ENCODE peak calls at places on chromosomes 4 and X, in six cellular contexts. W is stomach, N is transverse colon, U is SK-N-SH, K is heart right ventricle, Y is cardiac muscle cell. S is an unnamed sample. For H3K4me1, the result is how much of the 10 kb centered on the place peaks cover.

GRCh38 chrX:39779952-39780783 is 317.6 kb downstream of the BCOR start:
- DNase-seq in W (no peak), N (no peak), U (no peak), K (no peak), Y (no peak), S (no peak)

GRCh38 chr4:163949976-163950601 is 455.6 kb downstream of the TMA16 start:
- DNase-seq in W (no peak), N (no peak), U (no peak), K (no peak), Y (no peak), S (no peak)

GRCh38 chr4:127162741-127163140 is 470.0 kb upstream of the INTU start:
- DNase-seq in W (no peak), N (no peak), U (no peak), K (no peak), Y (no peak), S (no peak)

GRCh38 chr4:3825530-3825929 is 59.3 kb downstream of the ADRA2C start:
- DNase-seq in W (no peak), N (no peak), U (no peak), K (no peak), Y (no peak), S (no peak)

GRCh38 chr4:108135549-108136209 is 33.1 kb downstream of the LEF1 start:
- DNase-seq in W (no peak), N (no peak), U (no peak), K (no peak), Y (no peak), S (peak)

GRCh38 chr4:22607382-22607781 is 85.4 kb upstream of the GBA3 start:
- DNase-seq in W (peak), N (peak), U (peak), K (peak), Y (peak), S (peak)

GRCh38 chr4:126697748-126698147 is 935.0 kb upstream of the INTU start:
- DNase-seq in W (no peak), N (no peak), U (no peak), K (no peak), Y (no peak), S (no peak)

GRCh38 chrX:148811236-148811635 is 310.8 kb downstream of the AFF2 start:
- DNase-seq in W (no peak), N (no peak), U (no peak), K (no peak), Y (no peak), S (no peak)

GRCh38 chr4:16843831-16844508 is 54.5 kb downstream of the LDB2 start:
- DNase-seq in W (no peak), N (no peak), U (no peak), K (no peak), Y (no peak), S (peak)

GRCh38 chrX:133461226-133461625 is 45.9 kb upstream of the GPC4 start:
- DNase-seq in W (no peak), N (no peak), U (no peak), K (no peak), Y (no peak), S (no peak)

GRCh38 chr4:7037425-7037824 is 5.7 kb upstream of the TADA2B start:
- DNase-seq in W (no peak), N (no peak), U (no peak), K (no peak), Y (no peak), S (no peak)

GRCh38 chr4:182179105-182179504 is 64.1 kb upstream of the TENM3 start:
- DNase-seq in W (no peak), N (no peak), U (peak), K (no peak), Y (no peak), S (peak)

GRCh38 chr4:158819942-158820786 is 51.3 kb downstream of the FNIP2 start:
- DNase-seq in W (no peak), N (no peak), U (no peak), K (no peak), Y (no peak), S (no peak)

GRCh38 chrX:100895365-100896075 is 21.4 kb upstream of the NOX1 start:
- DNase-seq in W (peak), N (peak), U (peak), K (no peak), Y (peak), S (peak)

GRCh38 chr4:140947507-140947906 is 185.8 kb downstream of the RNF150 start:
- DNase-seq in W (no peak), N (peak), U (peak), K (no peak), Y (no peak), S (no peak)

GRCh38 chr4:142509881-142510280 is 336.2 kb downstream of the INPP4B start:
- DNase-seq in W (no peak), N (no peak), U (no peak), K (no peak), Y (no peak), S (no peak)

GRCh38 chr4:74546020-74546419 is 101.1 kb downstream of the AREG start:
- DNase-seq in W (no peak), N (no peak), U (no peak), K (no peak), Y (no peak), S (no peak)

GRCh38 chr4:157217708-157218107 is 2.8 kb upstream of the GRIA2 start:
- DNase-seq in W (no peak), N (no peak), U (peak), K (no peak), Y (peak), S (no peak)

GRCh38 chr4:88724406-88724805 is 26.8 kb upstream of the NAP1L5 start:
- DNase-seq in W (no peak), N (no peak), U (no peak), K (no peak), Y (no peak), S (no peak)

GRCh38 chr4:7828011-7828720 is 111.5 kb downstream of the AFAP1 start:
- DNase-seq in W (peak), N (peak), U (peak), K (peak), Y (no peak), S (no peak)

GRCh38 chr4:94548571-94548970 is 96.8 kb downstream of the PDLIM5 start:
- DNase-seq in W (no peak), N (no peak), U (no peak), K (no peak), Y (peak), S (peak)

GRCh38 chr4:106615961-106616360 is 247.4 kb upstream of the GIMD1 start:
- DNase-seq in W (no peak), N (no peak), U (no peak), K (no peak), Y (no peak), S (no peak)

GRCh38 chr4:70704333-70705145 is 16.2 kb downstream of the UTP3 start:
- DNase-seq in W (peak), N (peak), U (peak), K (peak), Y (peak), S (peak)

GRCh38 chr4:113832795-113833194 is 71.3 kb upstream of the CAMK2D start:
- DNase-seq in W (no peak), N (no peak), U (no peak), K (no peak), Y (no peak), S (no peak)
- H3K4me1 ChIP-seq in W (under half), N (under half), U (under half), K (under half), Y (under half), S (under half)

GRCh38 chr4:48268956-48269860 is at the start of gene TEC:
- DNase-seq in W (peak), N (peak), U (peak), K (peak), Y (peak), S (peak)
- H3K4me3 ChIP-seq in W (peak), N (peak), U (peak), K (peak), Y (peak), S (peak)

DNA sequence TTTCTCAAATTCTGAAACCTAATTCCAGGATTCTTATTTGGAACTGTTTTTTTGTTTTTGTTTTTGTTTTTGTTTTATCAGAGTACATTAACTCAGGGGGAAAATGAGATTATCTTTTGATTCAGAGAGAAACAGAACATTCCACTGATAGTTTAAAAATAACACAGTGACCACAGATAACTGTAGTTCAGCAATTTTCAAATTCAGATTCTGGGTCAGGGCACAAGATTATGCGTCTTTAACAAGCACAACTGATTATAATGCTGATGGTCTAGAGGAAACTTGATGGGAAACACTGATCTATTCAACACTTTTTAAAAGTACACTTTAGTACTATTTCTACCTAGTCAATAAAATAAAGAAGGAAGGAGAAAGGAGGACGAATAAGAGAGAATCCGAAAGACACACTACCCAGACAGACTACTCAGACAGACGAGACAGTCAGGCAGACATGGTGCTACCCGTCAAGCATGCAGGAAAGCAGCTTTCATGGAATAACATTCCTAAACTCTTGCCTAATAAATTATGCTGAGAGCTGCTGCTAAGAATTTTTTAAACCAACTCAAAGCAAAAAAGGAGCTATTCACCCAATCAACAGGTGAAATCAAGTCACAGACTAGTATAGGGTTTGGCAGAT is 59.0 kb downstream of the APBB2 start:
- DNase-seq in W (no peak), N (no peak), U (no peak), K (no peak), Y (no peak), S (no peak)
- H3K4me1 ChIP-seq in W (under half), N (under half), U (under half), K (under half), Y (under half), S (under half)

DNA sequence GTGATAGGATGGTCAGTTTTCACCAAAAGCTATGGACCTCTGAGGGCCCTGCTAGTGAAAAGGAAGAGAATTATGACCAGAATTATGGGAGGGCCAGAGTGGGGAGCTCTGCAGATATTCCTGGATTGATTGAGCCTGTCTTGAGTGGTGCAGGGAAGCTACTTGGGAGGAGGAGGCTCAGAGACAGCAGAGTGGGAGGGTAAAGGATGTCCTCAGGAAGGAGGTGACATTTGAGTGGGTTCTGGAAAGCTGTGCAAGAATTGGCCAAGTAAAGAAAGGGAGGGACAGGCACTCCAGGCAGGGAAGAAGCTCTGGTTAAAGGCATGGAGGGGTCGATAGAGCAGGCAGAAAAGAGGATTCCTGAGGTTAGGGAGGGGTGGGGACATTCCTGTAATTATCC is 24.1 kb downstream of the RNF4 start:
- DNase-seq in W (no peak), N (no peak), U (no peak), K (no peak), Y (no peak), S (no peak)
- H3K4me3 ChIP-seq in W (no peak), N (no peak), U (no peak), K (no peak), Y (no peak), S (no peak)

DNA sequence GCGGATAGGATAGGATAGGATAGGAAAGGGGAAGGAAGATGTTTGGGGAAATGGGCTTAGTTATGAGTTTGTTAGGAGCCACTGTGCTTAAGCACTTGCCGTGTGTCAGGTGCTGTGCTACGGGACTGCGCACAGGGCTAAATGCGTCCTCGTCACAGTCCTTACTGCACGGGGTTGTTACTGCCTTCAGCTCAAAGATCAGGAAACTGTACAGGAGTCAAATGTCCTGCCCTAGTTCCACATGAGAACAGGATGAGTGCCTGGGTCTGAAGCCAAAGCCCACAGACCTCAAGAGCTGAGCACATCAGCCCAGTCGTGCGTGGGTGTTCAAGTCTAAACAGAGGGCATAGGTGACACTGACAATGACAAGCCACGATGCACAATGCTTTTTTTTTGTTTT is 15.0 kb downstream of the ACSL1 start:
- DNase-seq in W (no peak), N (no peak), U (no peak), K (no peak), Y (no peak), S (no peak)
- H3K4me1 ChIP-seq in W (half or more), N (under half), U (under half), K (under half), Y (half or more), S (under half)

GRCh38 chr4:61202100-61202637 is 2.0 kb downstream of the ADGRL3 start:
- DNase-seq in W (no peak), N (no peak), U (peak), K (peak), Y (peak), S (peak)

GRCh38 chr4:61200195-61200990 is at the start of gene ADGRL3:
- DNase-seq in W (no peak), N (no peak), U (peak), K (peak), Y (peak), S (peak)

GRCh38 chr4:61201562-61202099 is 1.5 kb downstream of the ADGRL3 start:
- DNase-seq in W (no peak), N (no peak), U (peak), K (no peak), Y (peak), S (peak)

GRCh38 chr4:61199869-61200194 is 294 bp upstream of the ADGRL3 start:
- DNase-seq in W (no peak), N (no peak), U (no peak), K (no peak), Y (no peak), S (no peak)

DNA sequence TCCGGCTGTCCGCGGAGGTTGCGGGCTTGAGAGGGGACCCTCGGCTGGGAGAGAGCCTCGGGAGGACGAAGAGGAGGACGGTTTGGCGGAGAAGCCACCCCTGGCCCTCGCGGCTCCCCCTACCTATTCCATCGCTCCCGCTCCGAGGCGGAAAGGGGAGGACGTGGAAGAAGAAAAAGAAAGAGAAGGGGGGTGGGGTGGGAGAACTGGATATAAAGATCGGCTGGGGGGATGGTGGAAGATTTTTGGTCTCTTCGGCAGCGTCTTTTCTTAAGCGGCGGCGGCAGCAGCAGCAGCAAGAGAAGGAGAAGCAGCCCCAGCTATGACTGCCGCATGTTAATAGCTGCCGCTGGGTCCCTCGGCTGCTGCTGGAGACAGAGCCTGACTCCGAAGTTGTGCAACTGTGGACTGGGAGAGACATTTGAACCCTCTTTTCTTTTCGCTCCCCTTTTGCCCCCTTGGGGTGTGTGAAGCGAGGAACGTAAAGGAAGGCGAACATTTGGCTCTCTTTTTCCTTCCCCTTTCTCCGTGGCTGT is 933 bp downstream of the ADGRL3 start:
- DNase-seq in W (no peak), N (no peak), U (peak), K (no peak), Y (peak), S (peak)
- H3K4me3 ChIP-seq in W (peak), N (peak), U (peak), K (peak), Y (peak), S (peak)

GRCh38 chrX:119685225-119686066 is 7.5 kb downstream of the SEPTIN6 start:
- DNase-seq in W (no peak), N (no peak), U (no peak), K (peak), Y (no peak), S (peak)

GRCh38 chrX:119688856-119689455 is 4.0 kb downstream of the SEPTIN6 start:
- DNase-seq in W (no peak), N (no peak), U (no peak), K (no peak), Y (no peak), S (no peak)

GRCh38 chrX:119684916-119685224 is 8.1 kb downstream of the SEPTIN6 start:
- DNase-seq in W (no peak), N (no peak), U (no peak), K (no peak), Y (no peak), S (no peak)

GRCh38 chrX:119687661-119688413 is 5.1 kb downstream of the SEPTIN6 start:
- DNase-seq in W (no peak), N (no peak), U (no peak), K (no peak), Y (no peak), S (no peak)

GRCh38 chrX:119686087-119686639 is 6.8 kb downstream of the SEPTIN6 start:
- DNase-seq in W (no peak), N (peak), U (peak), K (no peak), Y (peak), S (no peak)
- H3K4me1 ChIP-seq in W (under half), N (under half), U (under half), K (under half), Y (under half), S (under half)

DNA sequence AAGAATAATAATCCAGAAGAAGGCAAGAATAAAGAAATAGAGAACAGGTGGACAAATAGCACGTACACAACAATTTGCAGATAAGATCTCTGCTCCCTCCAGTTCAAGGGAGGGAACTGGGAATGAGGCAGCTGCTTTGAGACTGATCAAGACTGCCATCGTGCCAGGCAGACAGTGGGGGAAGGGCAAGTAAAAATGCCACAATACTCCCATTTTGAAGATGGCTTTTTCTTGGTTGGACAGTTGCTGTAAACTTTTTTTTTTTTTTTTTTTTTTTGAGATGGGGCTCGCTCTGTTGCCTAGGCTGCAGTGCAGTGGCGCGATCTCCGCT is 17.2 kb downstream of the USP11 start:
- DNase-seq in W (no peak), N (no peak), U (no peak), K (no peak), Y (no peak), S (no peak)
- H3K4me3 ChIP-seq in W (no peak), N (no peak), U (no peak), K (no peak), Y (no peak), S (no peak)

S was measured in HAP-1.